ENCODE peak calls at places on chromosomes 12 and 14, in four cellular contexts. W, M, G and L are unnamed samples.

GRCh38 chr12:18345021-18345735 is 83.9 kb downstream of the PIK3C2G start:
- DNase-seq in W (no peak), M (no peak), G (no peak), L (no peak)

GRCh38 chr12:6363330-6364036 is 11.9 kb downstream of the SCNN1A start:
- DNase-seq in W (peak; percentile 77), M (peak; percentile 73), G (peak; percentile 73), L (no peak)

GRCh38 chr14:49972840-49973239 is 80.0 kb downstream of the ARF6 start:
- DNase-seq in W (no peak), M (no peak), G (no peak), L (no peak)

GRCh38 chr12:124302241-124302806 is 7.4 kb downstream of the RFLNA start:
- DNase-seq in W (no peak), M (no peak), G (no peak), L (no peak)

GRCh38 chr14:73761621-73762355 is 47.6 kb upstream of the PNMA1 start:
- DNase-seq in W (no peak), M (no peak), G (no peak), L (no peak)

GRCh38 chr12:7039403-7039802 is 21.1 kb upstream of the C1S start:
- DNase-seq in W (no peak), M (no peak), G (no peak), L (no peak)

GRCh38 chr12:49763006-49763591 is 21.7 kb downstream of the TMBIM6 start:
- DNase-seq in W (peak; percentile 90), M (peak; percentile 51), G (peak; percentile 87), L (peak; percentile 49)

GRCh38 chr12:112303004-112303403 is 79.2 kb downstream of the HECTD4 start:
- DNase-seq in W (no peak), M (no peak), G (no peak), L (peak; percentile 8)

GRCh38 chr12:46786774-46787173 is 39.0 kb downstream of the SLC38A4 start:
- DNase-seq in W (no peak), M (no peak), G (no peak), L (no peak)

GRCh38 chr12:28097221-28097620 is 93.0 kb upstream of the CCDC91 start:
- DNase-seq in W (no peak), M (no peak), G (no peak), L (no peak)

GRCh38 chr14:99647407-99647806 is 2.5 kb downstream of the HHIPL1 start:
- DNase-seq in W (no peak), M (no peak), G (no peak), L (no peak)

GRCh38 chr14:76098047-76098446 is 53.7 kb upstream of the GPATCH2L start:
- DNase-seq in W (no peak), M (no peak), G (no peak), L (no peak)

GRCh38 chr14:55847766-55848165 is 267.8 kb downstream of the KTN1 start:
- DNase-seq in W (no peak), M (no peak), G (no peak), L (no peak)

GRCh38 chr12:3728686-3729085 is 24.2 kb downstream of the CRACR2A start:
- DNase-seq in W (no peak), M (no peak), G (no peak), L (no peak)

GRCh38 chr14:89493877-89494634 is 77.0 kb upstream of the FOXN3 start:
- DNase-seq in W (peak; percentile 39), M (no peak), G (no peak), L (no peak)

GRCh38 chr12:97805086-97805485 is 342.5 kb downstream of the RMST start:
- DNase-seq in W (no peak), M (no peak), G (no peak), L (no peak)

GRCh38 chr14:95235351-95235750 is 78.0 kb upstream of the DICER1 start:
- DNase-seq in W (no peak), M (no peak), G (no peak), L (no peak)

GRCh38 chr14:94473666-94474410 is 2.2 kb downstream of the SERPINA9 start:
- DNase-seq in W (no peak), M (no peak), G (no peak), L (no peak)

GRCh38 chr12:7994731-7995205 is 37.7 kb upstream of the FOXJ2 start:
- DNase-seq in W (peak; percentile 43), M (no peak), G (no peak), L (no peak)

GRCh38 chr12:9792185-9792900 is 31.6 kb upstream of the CD69 start:
- DNase-seq in W (no peak), M (no peak), G (no peak), L (no peak)

GRCh38 chr14:92601757-92602417 is 88.3 kb downstream of the RIN3 start:
- DNase-seq in W (no peak), M (no peak), G (no peak), L (no peak)

GRCh38 chr14:64971890-64972785 is at the start of gene RAB15:
- DNase-seq in W (peak; percentile 57), M (peak; percentile 29), G (peak; percentile 50), L (no peak)

GRCh38 chr12:120649442-120650248 is 9.2 kb downstream of the CABP1 start:
- DNase-seq in W (peak; percentile 40), M (no peak), G (no peak), L (no peak)

GRCh38 chr12:31234955-31235867 is 90.7 kb downstream of the SINHCAF start:
- DNase-seq in W (peak; percentile 74), M (peak; percentile 57), G (peak; percentile 57), L (peak; percentile 77)

GRCh38 chr12:114257687-114258086 is 148.3 kb downstream of the TBX5 start:
- DNase-seq in W (no peak), M (no peak), G (no peak), L (no peak)